ENCODE peak calls at places on chromosomes 1 and 21, in four cellular contexts. N, P, Z and X are unnamed samples.

GRCh38 chr21:35333831-35334593 is 284.9 kb upstream of the RUNX1 start:
- DNase-seq in P (no peak), N (no peak), Z (no peak), X (no peak)

GRCh38 chr1:51976831-51977602 is 13.5 kb downstream of the RAB3B start:
- DNase-seq in Z (no peak), N (no peak), P (no peak), X (no peak)

GRCh38 chr1:182143154-182143657 is 81.7 kb upstream of the ZNF648 start:
- DNase-seq in Z (peak; percentile 92), N (peak; percentile 58), P (peak; percentile 69), X (peak; percentile 97)

GRCh38 chr1:17024721-17025120 is 13.0 kb upstream of the ATP13A2 start:
- DNase-seq in N (no peak), P (no peak), Z (no peak), X (no peak)

GRCh38 chr1:111990878-111991760 is 1.7 kb upstream of the KCND3 start:
- DNase-seq in Z (peak; percentile 87), N (peak; percentile 54), P (no peak), X (peak; percentile 58)

GRCh38 chr1:7474143-7474490 is 297.0 kb upstream of the VAMP3 start:
- DNase-seq in Z (no peak), N (no peak), P (no peak), X (no peak)

GRCh38 chr1:89760496-89760895 is 60.3 kb upstream of the LRRC8D start:
- DNase-seq in N (no peak), P (no peak), Z (no peak), X (no peak)

GRCh38 chr1:34889705-34890104 is 30.2 kb upstream of the SMIM12 start:
- DNase-seq in Z (no peak), N (no peak), P (no peak), X (no peak)

GRCh38 chr1:101302831-101303511 is 66.2 kb downstream of the S1PR1 start:
- DNase-seq in P (peak; percentile 54), N (no peak), Z (no peak), X (peak; percentile 20)

GRCh38 chr1:230972855-230973271 is 5.8 kb downstream of the TTC13 start:
- DNase-seq in Z (no peak), P (peak; percentile 13), N (no peak), X (peak; percentile 52)

GRCh38 chr1:109598655-109599054 is 20.8 kb downstream of the GNAT2 start:
- DNase-seq in N (no peak), P (no peak), Z (peak; percentile 57), X (no peak)

GRCh38 chr1:240663160-240663879 is 51.4 kb upstream of the GREM2 start:
- DNase-seq in N (no peak), P (peak; percentile 89), Z (no peak), X (peak; percentile 53)

GRCh38 chr1:201405484-201405831 is 6.3 kb upstream of the LAD1 start:
- DNase-seq in P (no peak), N (no peak), Z (no peak), X (no peak)

GRCh38 chr1:214584805-214585766 is 17.9 kb upstream of the CENPF start:
- DNase-seq in N (peak; percentile 40), P (peak; percentile 73), Z (peak; percentile 24), X (peak; percentile 82)

GRCh38 chr1:202023033-202023433 is 12.6 kb downstream of the ELF3 start:
- DNase-seq in N (peak; percentile 92), P (no peak), Z (no peak), X (no peak)

GRCh38 chr1:156498447-156499193 is 2.0 kb downstream of the MEF2D start:
- DNase-seq in Z (no peak), P (peak; percentile 72), N (no peak), X (peak; percentile 61)

GRCh38 chr1:205832326-205832751 is 17.6 kb downstream of the PM20D1 start:
- DNase-seq in P (no peak), N (no peak), Z (no peak), X (no peak)

GRCh38 chr1:91611498-91611917 is 110.9 kb downstream of the CDC7 start:
- DNase-seq in N (no peak), P (no peak), Z (peak; percentile 73), X (peak; percentile 54)

GRCh38 chr1:183417691-183418491 is at the start of gene NMNAT2:
- DNase-seq in N (no peak), P (peak; percentile 25), Z (peak; percentile 78), X (peak; percentile 50)

GRCh38 chr1:207124389-207124788 is 20.4 kb downstream of the C4BPA start:
- DNase-seq in Z (no peak), P (no peak), N (no peak), X (no peak)

GRCh38 chr1:7521803-7522202 is 249.3 kb upstream of the VAMP3 start:
- DNase-seq in Z (no peak), N (no peak), P (no peak), X (no peak)

GRCh38 chr1:6163973-6164617 is 16.0 kb downstream of the CHD5 start:
- DNase-seq in Z (no peak), P (no peak), N (no peak), X (no peak)

GRCh38 chr1:93661829-93662474 is 19.7 kb downstream of the BCAR3 start:
- DNase-seq in N (no peak), Z (no peak), P (peak; percentile 89), X (peak; percentile 88)

GRCh38 chr21:43782741-43783700 is 6.4 kb upstream of the RRP1 start:
- DNase-seq in N (peak; percentile 19), Z (no peak), P (no peak), X (peak; percentile 50)

GRCh38 chr1:41806472-41807155 is 112.1 kb downstream of the HIVEP3 start:
- DNase-seq in N (no peak), Z (no peak), P (no peak), X (no peak)

GRCh38 chr1:57217905-57218304 is 206.0 kb downstream of the DAB1 start:
- DNase-seq in P (no peak), Z (no peak), N (no peak), X (no peak)

GRCh38 chr1:40692429-40692905 is 963 bp downstream of the NFYC start:
- DNase-seq in P (peak; percentile 25), Z (peak; percentile 73), N (no peak), X (peak; percentile 57)

GRCh38 chr1:204621996-204622395 is 63.5 kb downstream of the LRRN2 start:
- DNase-seq in N (no peak), P (no peak), Z (no peak), X (no peak)

GRCh38 chr1:238485906-238486219 is 595.1 kb upstream of the ZP4 start:
- DNase-seq in P (no peak), N (no peak), Z (no peak), X (no peak)

GRCh38 chr1:87949711-87950110 is 621.0 kb downstream of the LMO4 start:
- DNase-seq in N (no peak), P (no peak), Z (no peak), X (no peak)

DNA sequence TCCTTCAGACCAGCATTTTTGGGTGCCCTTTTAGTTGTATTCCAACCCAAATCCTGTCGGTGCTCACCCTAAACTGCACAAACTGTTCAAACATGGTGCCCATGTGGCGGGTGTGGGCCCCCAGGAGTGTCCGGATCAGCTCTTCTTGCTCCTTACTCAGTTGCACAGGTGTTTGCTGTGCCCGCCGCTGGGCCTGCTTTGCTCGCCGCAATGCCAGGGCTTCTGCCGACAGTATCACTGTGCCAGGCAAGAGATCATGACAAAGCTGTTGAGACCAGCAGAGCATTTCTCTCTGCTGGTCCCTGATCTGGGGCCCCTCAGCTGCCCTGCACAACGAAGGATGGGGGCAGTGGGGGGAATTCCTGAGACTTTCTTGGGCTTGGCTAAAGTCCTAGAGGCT is 4.9 kb downstream of the NR1I3 start:
- DNase-seq in Z (no peak), N (no peak), P (no peak), X (no peak)
- H3K4me3 ChIP-seq in Z (no peak overlapping the region), N (no peak overlapping the region), P (no peak overlapping the region), X (no peak overlapping the region)

DNA sequence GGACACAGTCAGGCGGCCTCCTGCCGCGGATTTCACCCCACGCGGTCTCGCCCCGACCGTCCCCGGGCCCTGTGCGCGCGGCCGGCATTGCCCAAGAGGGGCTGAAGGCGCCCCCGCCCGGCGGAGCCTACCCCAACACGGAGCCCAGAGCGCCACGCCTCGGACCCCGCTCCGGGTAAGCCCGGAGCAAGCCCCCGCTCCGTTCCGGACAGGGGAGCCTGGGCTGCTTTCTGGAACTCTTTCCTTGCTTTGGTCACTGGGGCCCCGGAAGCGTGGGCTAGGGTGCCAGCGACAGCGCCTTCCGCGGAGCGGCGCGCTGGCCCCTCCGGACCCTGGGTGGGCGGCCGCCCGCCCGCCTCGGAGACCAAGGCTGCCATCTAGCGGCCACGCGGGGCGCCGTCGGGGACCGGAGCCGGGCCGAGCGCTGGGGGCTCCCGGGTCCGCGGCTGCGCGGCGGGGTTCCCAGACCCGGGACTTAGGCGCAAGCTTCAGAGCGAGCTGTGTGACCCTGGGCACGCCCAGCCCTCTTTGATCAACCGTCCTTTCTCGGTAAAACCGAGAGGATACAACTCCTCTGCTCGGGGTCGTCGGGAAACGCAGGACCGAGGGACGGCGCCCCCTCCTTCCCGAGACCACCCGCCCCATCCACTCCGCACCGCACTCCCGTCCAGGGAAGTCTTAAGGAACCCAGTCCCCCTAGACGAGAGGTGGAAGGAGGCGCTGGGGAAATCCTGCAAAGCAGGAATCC is 41.4 kb downstream of the RRAGC start:
- DNase-seq in Z (peak; percentile 91), N (no peak), P (no peak), X (peak; percentile 68)
- H3K9ac ChIP-seq in Z (no peak overlapping the region), N (no peak overlapping the region), P (no peak overlapping the region), X (no peak overlapping the region)

GRCh38 chr1:163874070-163874469 is 552.3 kb downstream of the NUF2 start:
- DNase-seq in N (no peak), Z (no peak), P (no peak), X (peak; percentile 31)

GRCh38 chr1:163877016-163877415 is 555.3 kb downstream of the NUF2 start:
- DNase-seq in P (no peak), N (no peak), Z (no peak), X (peak; percentile 78)

GRCh38 chr1:163875214-163875926 is 553.6 kb downstream of the NUF2 start:
- DNase-seq in N (no peak), P (peak; percentile 22), Z (peak; percentile 13), X (peak; percentile 98)

GRCh38 chr1:163876546-163876945 is 554.8 kb downstream of the NUF2 start:
- DNase-seq in P (no peak), N (no peak), Z (no peak), X (no peak)

DNA sequence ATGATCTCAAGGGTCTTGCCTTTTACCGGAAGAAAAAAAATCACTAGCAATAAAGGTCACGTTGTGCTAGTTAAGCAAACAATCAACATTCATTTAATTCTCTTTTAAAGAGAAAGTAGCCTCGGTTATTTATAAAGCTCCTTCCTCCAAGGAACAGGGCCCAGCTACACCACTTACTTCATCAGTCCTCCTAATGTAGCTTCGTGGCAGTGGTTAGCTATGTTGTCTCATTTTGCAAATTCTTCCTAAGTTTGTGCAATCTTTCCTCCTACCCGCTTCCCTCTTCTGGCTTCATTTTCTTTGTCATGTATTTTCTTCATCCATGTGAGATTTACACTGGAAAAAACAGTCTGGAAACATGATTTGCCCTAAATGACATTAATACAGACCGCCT is 554.2 kb downstream of the NUF2 start:
- DNase-seq in Z (no peak), P (peak; percentile 4), N (no peak), X (peak; percentile 95)
- H3K4me3 ChIP-seq in Z (no peak overlapping the region), P (no peak overlapping the region), N (no peak overlapping the region), X (peak overlapping the region; percentile 76)

DNA sequence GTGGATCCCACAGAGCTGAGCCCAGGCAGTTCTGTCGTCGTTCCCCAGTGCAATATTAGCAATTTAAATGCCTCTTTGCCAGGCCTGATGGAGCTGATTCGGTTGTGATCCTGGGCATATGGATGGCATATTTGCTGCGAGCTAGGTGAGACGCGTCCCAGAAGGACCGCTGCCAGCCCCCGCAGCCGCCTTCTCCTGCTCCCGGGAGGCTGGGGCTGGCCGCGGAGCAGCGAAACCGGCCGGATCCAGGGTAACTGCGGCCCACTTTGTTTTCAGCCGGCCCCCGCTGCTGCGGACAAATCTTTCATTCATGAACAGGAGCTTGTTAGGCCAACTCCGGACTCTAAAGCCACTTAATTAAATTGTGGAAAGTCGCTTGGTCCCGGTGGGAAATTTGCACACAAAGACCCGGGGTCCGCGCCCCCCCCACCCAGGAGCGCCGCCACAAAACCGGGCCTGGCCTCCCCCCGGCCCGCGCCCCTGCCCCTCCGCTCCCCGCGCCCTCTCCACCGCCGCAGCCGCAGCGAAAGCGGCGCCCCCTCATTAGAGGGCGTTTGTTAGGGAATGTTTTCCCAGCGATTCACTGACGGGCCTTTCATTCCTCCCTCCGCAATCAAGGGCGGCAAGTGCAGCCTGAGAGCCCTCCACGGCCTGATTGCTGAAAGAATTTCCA is 383.3 kb downstream of the RRAGC start:
- DNase-seq in P (no peak), Z (peak; percentile 89), N (no peak), X (no peak)
- H3K9ac ChIP-seq in P (no peak overlapping the region), Z (peak overlapping the region; percentile 23), N (no peak overlapping the region), X (no peak overlapping the region)